ENCODE peak calls at places on chromosomes 1 and 21, in five cellular contexts. One of them, this sample, is unnamed.

GRCh38 chr1:231139125-231139649 is 22.7 kb upstream of the TRIM67 start:
- DNase-seq in ovary: no peak
- DNase-seq in Peyer's patch: no peak
- DNase-seq in heart left ventricle: no peak
- DNase-seq in AG04450: no peak
- DNase-seq in this sample: no peak

GRCh38 chr1:52842643-52843310 is at the start of gene ZYG11A:
- DNase-seq in ovary: peak
- DNase-seq in Peyer's patch: peak
- DNase-seq in heart left ventricle: peak
- DNase-seq in AG04450: peak
- DNase-seq in this sample: peak

GRCh38 chr1:208216062-208216461 is 28.1 kb downstream of the PLXNA2 start:
- DNase-seq in ovary: no peak
- DNase-seq in Peyer's patch: no peak
- DNase-seq in heart left ventricle: no peak
- DNase-seq in AG04450: no peak
- DNase-seq in this sample: no peak

GRCh38 chr1:227542153-227543120 is 20.9 kb upstream of the ZNF678 start:
- DNase-seq in ovary: peak
- DNase-seq in Peyer's patch: peak
- DNase-seq in heart left ventricle: peak
- DNase-seq in AG04450: peak
- DNase-seq in this sample: peak

GRCh38 chr1:145823565-145824498 is at the start of the genes POLR3C and RNF115:
- DNase-seq in ovary: peak
- DNase-seq in Peyer's patch: peak
- DNase-seq in heart left ventricle: peak
- DNase-seq in AG04450: peak
- DNase-seq in this sample: peak

GRCh38 chr1:179002552-179003345 is 22.9 kb upstream of the FAM20B start:
- DNase-seq in ovary: peak
- DNase-seq in Peyer's patch: peak
- DNase-seq in heart left ventricle: peak
- DNase-seq in AG04450: peak
- DNase-seq in this sample: peak

GRCh38 chr1:201223852-201224670 is 33.4 kb downstream of the IGFN1 start:
- DNase-seq in ovary: no peak
- DNase-seq in Peyer's patch: peak
- DNase-seq in heart left ventricle: no peak
- DNase-seq in AG04450: no peak
- DNase-seq in this sample: no peak

GRCh38 chr1:24119859-24120756 is 8.2 kb upstream of the MYOM3 start:
- DNase-seq in ovary: no peak
- DNase-seq in Peyer's patch: peak
- DNase-seq in heart left ventricle: peak
- DNase-seq in AG04450: no peak
- DNase-seq in this sample: no peak

GRCh38 chr1:44808063-44808937 is at the start of gene BTBD19:
- DNase-seq in ovary: peak
- DNase-seq in Peyer's patch: peak
- DNase-seq in heart left ventricle: peak
- DNase-seq in AG04450: peak
- DNase-seq in this sample: peak

GRCh38 chr1:42950146-42950480 is 8.6 kb downstream of the SLC2A1 start:
- DNase-seq in ovary: no peak
- DNase-seq in Peyer's patch: no peak
- DNase-seq in heart left ventricle: no peak
- DNase-seq in AG04450: no peak
- DNase-seq in this sample: no peak

GRCh38 chr1:70486676-70487470 is 75.8 kb downstream of the CTH start:
- DNase-seq in ovary: peak
- DNase-seq in Peyer's patch: no peak
- DNase-seq in heart left ventricle: peak
- DNase-seq in AG04450: peak
- DNase-seq in this sample: no peak

GRCh38 chr1:110309139-110309538 is 30.0 kb upstream of the RBM15 start:
- DNase-seq in ovary: no peak
- DNase-seq in Peyer's patch: no peak
- DNase-seq in heart left ventricle: no peak
- DNase-seq in AG04450: no peak
- DNase-seq in this sample: no peak

GRCh38 chr21:32412162-32412997 is at the start of gene EVA1C:
- DNase-seq in ovary: peak
- DNase-seq in Peyer's patch: peak
- DNase-seq in heart left ventricle: peak
- DNase-seq in AG04450: no peak
- DNase-seq in this sample: peak

GRCh38 chr1:244065063-244065788 is 14.1 kb downstream of the ZBTB18 start:
- DNase-seq in ovary: no peak
- DNase-seq in Peyer's patch: peak
- DNase-seq in heart left ventricle: no peak
- DNase-seq in AG04450: no peak
- DNase-seq in this sample: no peak

GRCh38 chr1:204321665-204322064 is 38.1 kb downstream of the PLEKHA6 start:
- DNase-seq in ovary: no peak
- DNase-seq in Peyer's patch: no peak
- DNase-seq in heart left ventricle: no peak
- DNase-seq in AG04450: no peak
- DNase-seq in this sample: no peak

GRCh38 chr1:20981903-20982695 is 194.6 kb downstream of the EIF4G3 start:
- DNase-seq in ovary: no peak
- DNase-seq in Peyer's patch: no peak
- DNase-seq in heart left ventricle: no peak
- DNase-seq in AG04450: no peak
- DNase-seq in this sample: no peak

GRCh38 chr1:98496246-98496995 is 165.1 kb upstream of the SNX7 start:
- DNase-seq in ovary: no peak
- DNase-seq in Peyer's patch: no peak
- DNase-seq in heart left ventricle: no peak
- DNase-seq in AG04450: no peak
- DNase-seq in this sample: no peak

GRCh38 chr1:208108646-208109330 is 135.4 kb downstream of the PLXNA2 start:
- DNase-seq in ovary: no peak
- DNase-seq in Peyer's patch: no peak
- DNase-seq in heart left ventricle: no peak
- DNase-seq in AG04450: no peak
- DNase-seq in this sample: no peak

GRCh38 chr1:41245659-41246058 is 3.6 kb upstream of the SCMH1 start:
- DNase-seq in ovary: no peak
- DNase-seq in Peyer's patch: no peak
- DNase-seq in heart left ventricle: no peak
- DNase-seq in AG04450: no peak
- DNase-seq in this sample: no peak

GRCh38 chr1:32487182-32487581 is 22.3 kb downstream of the ZBTB8B start:
- DNase-seq in ovary: no peak
- DNase-seq in Peyer's patch: no peak
- DNase-seq in heart left ventricle: no peak
- DNase-seq in AG04450: no peak
- DNase-seq in this sample: no peak

GRCh38 chr21:41366522-41367151 is 4.8 kb downstream of the MX2 start:
- DNase-seq in ovary: no peak
- DNase-seq in Peyer's patch: peak
- DNase-seq in heart left ventricle: peak
- DNase-seq in AG04450: peak
- DNase-seq in this sample: no peak

GRCh38 chr21:45102391-45102932 is 28.1 kb downstream of the ADARB1 start:
- DNase-seq in ovary: no peak
- DNase-seq in Peyer's patch: no peak
- DNase-seq in heart left ventricle: no peak
- DNase-seq in AG04450: no peak
- DNase-seq in this sample: no peak

GRCh38 chr1:232662910-232663309 is 33.0 kb upstream of the SIPA1L2 start:
- DNase-seq in ovary: no peak
- DNase-seq in Peyer's patch: no peak
- DNase-seq in heart left ventricle: no peak
- DNase-seq in AG04450: no peak
- DNase-seq in this sample: no peak

GRCh38 chr1:168112673-168113305 is 23.9 kb downstream of the GPR161 start:
- DNase-seq in ovary: no peak
- DNase-seq in Peyer's patch: no peak
- DNase-seq in heart left ventricle: no peak
- DNase-seq in AG04450: peak
- DNase-seq in this sample: no peak

GRCh38 chr1:218201004-218201403 is 84.1 kb upstream of the RRP15 start:
- DNase-seq in ovary: no peak
- DNase-seq in Peyer's patch: no peak
- DNase-seq in heart left ventricle: no peak
- DNase-seq in AG04450: no peak
- DNase-seq in this sample: no peak

GRCh38 chr1:182488803-182489202 is 38.9 kb downstream of the RGSL1 start:
- DNase-seq in ovary: no peak
- DNase-seq in Peyer's patch: no peak
- DNase-seq in heart left ventricle: no peak
- DNase-seq in AG04450: no peak
- DNase-seq in this sample: no peak

GRCh38 chr1:184626076-184627011 is 128.3 kb downstream of the EDEM3 start:
- DNase-seq in ovary: no peak
- DNase-seq in Peyer's patch: peak
- DNase-seq in heart left ventricle: peak
- DNase-seq in AG04450: no peak
- DNase-seq in this sample: no peak

GRCh38 chr1:172581779-172582178 is 48.8 kb downstream of the SUCO start:
- DNase-seq in ovary: no peak
- DNase-seq in Peyer's patch: no peak
- DNase-seq in heart left ventricle: no peak
- DNase-seq in AG04450: no peak
- DNase-seq in this sample: no peak

GRCh38 chr1:54220004-54220811 is 20.2 kb downstream of the MRPL37 start:
- DNase-seq in ovary: peak
- DNase-seq in Peyer's patch: no peak
- DNase-seq in heart left ventricle: peak
- DNase-seq in AG04450: no peak
- DNase-seq in this sample: no peak

GRCh38 chr1:16348414-16349182 is 3.7 kb downstream of the FBXO42 start:
- DNase-seq in ovary: no peak
- DNase-seq in Peyer's patch: peak
- DNase-seq in heart left ventricle: no peak
- DNase-seq in AG04450: peak
- DNase-seq in this sample: no peak

GRCh38 chr1:158101944-158102343 is 78.8 kb upstream of the CD1D start:
- DNase-seq in ovary: no peak
- DNase-seq in Peyer's patch: peak
- DNase-seq in heart left ventricle: no peak
- DNase-seq in AG04450: no peak
- DNase-seq in this sample: no peak

GRCh38 chr1:44050261-44050660 is 19.0 kb upstream of the SLC6A9 start:
- DNase-seq in ovary: no peak
- DNase-seq in Peyer's patch: no peak
- DNase-seq in heart left ventricle: no peak
- DNase-seq in AG04450: no peak
- DNase-seq in this sample: no peak

GRCh38 chr1:212460376-212460775 is 27.7 kb downstream of the NENF start:
- DNase-seq in ovary: no peak
- DNase-seq in Peyer's patch: no peak
- DNase-seq in heart left ventricle: no peak
- DNase-seq in AG04450: no peak
- DNase-seq in this sample: no peak

GRCh38 chr1:10900691-10901090 is 104.2 kb upstream of the CASZ1 start:
- DNase-seq in ovary: no peak
- DNase-seq in Peyer's patch: peak
- DNase-seq in heart left ventricle: peak
- DNase-seq in AG04450: no peak
- DNase-seq in this sample: no peak

GRCh38 chr1:115807723-115808122 is 33.2 kb downstream of the NHLH2 start:
- DNase-seq in ovary: no peak
- DNase-seq in Peyer's patch: peak
- DNase-seq in heart left ventricle: no peak
- DNase-seq in AG04450: peak
- DNase-seq in this sample: peak

GRCh38 chr1:235079443-235079967 is 49.1 kb downstream of the TOMM20 start:
- DNase-seq in ovary: no peak
- DNase-seq in Peyer's patch: peak
- DNase-seq in heart left ventricle: no peak
- DNase-seq in AG04450: no peak
- DNase-seq in this sample: no peak
- TF ChIP-seq CTCF in ovary: no peak
- TF ChIP-seq CTCF in Peyer's patch: no peak
- TF ChIP-seq CTCF in heart left ventricle: no peak
- TF ChIP-seq CTCF in AG04450: no peak
- TF ChIP-seq CTCF in this sample: no peak

GRCh38 chr1:9555942-9556341 is 16.7 kb downstream of the SLC25A33 start:
- DNase-seq in ovary: no peak
- DNase-seq in Peyer's patch: no peak
- DNase-seq in heart left ventricle: no peak
- DNase-seq in AG04450: no peak
- DNase-seq in this sample: no peak

GRCh38 chr1:9558271-9558945 is 19.1 kb downstream of the SLC25A33 start:
- DNase-seq in ovary: no peak
- DNase-seq in Peyer's patch: no peak
- DNase-seq in heart left ventricle: no peak
- DNase-seq in AG04450: no peak
- DNase-seq in this sample: no peak

GRCh38 chr1:9558946-9559545 is 19.8 kb downstream of the SLC25A33 start:
- DNase-seq in ovary: no peak
- DNase-seq in Peyer's patch: no peak
- DNase-seq in heart left ventricle: no peak
- DNase-seq in AG04450: no peak
- DNase-seq in this sample: no peak

GRCh38 chr1:9559673-9560072 is 20.4 kb downstream of the SLC25A33 start:
- DNase-seq in ovary: no peak
- DNase-seq in Peyer's patch: no peak
- DNase-seq in heart left ventricle: no peak
- DNase-seq in AG04450: no peak
- DNase-seq in this sample: no peak

GRCh38 chr1:9557624-9558023 is 18.4 kb downstream of the SLC25A33 start:
- DNase-seq in ovary: no peak
- DNase-seq in Peyer's patch: no peak
- DNase-seq in heart left ventricle: no peak
- DNase-seq in AG04450: no peak
- DNase-seq in this sample: no peak
- TF ChIP-seq CTCF in ovary: no peak
- TF ChIP-seq CTCF in Peyer's patch: no peak
- TF ChIP-seq CTCF in heart left ventricle: no peak
- TF ChIP-seq CTCF in AG04450: no peak
- TF ChIP-seq CTCF in this sample: no peak

GRCh38 chr1:25904942-25905679 is 1.1 kb downstream of the STMN1 start:
- DNase-seq in ovary: peak
- DNase-seq in Peyer's patch: peak
- DNase-seq in heart left ventricle: peak
- DNase-seq in AG04450: peak
- DNase-seq in this sample: peak
- TF ChIP-seq CTCF in ovary: no peak
- TF ChIP-seq CTCF in Peyer's patch: no peak
- TF ChIP-seq CTCF in heart left ventricle: no peak
- TF ChIP-seq CTCF in AG04450: peak
- TF ChIP-seq CTCF in this sample: no peak

GRCh38 chr1:113153116-113153803 is 80.3 kb downstream of the LRIG2 start:
- DNase-seq in ovary: no peak
- DNase-seq in Peyer's patch: peak
- DNase-seq in heart left ventricle: no peak
- DNase-seq in AG04450: no peak
- DNase-seq in this sample: no peak
- TF ChIP-seq CTCF in ovary: no peak
- TF ChIP-seq CTCF in Peyer's patch: peak
- TF ChIP-seq CTCF in heart left ventricle: no peak
- TF ChIP-seq CTCF in AG04450: no peak
- TF ChIP-seq CTCF in this sample: no peak

This sample was measured in mesothelial cell of epicardium.